ENCODE peak calls at places on chromosomes 1 and 21, in four cellular contexts. O is stomach, D is heart left ventricle, E is aorta. F is an unnamed sample. For H3K9me3, the result is how much of the 10 kb centered on the place peaks cover.

GRCh38 chr1:183363967-183364366 is 54.2 kb downstream of the NMNAT2 start:
- DNase-seq in O (no peak), E (no peak), D (no peak), F (no peak)

GRCh38 chr1:19310720-19311502 is 1.0 kb downstream of the AKR7A2 start:
- DNase-seq in D (no peak), O (no peak), E (no peak), F (no peak)

GRCh38 chr1:24779689-24780464 is 34.6 kb downstream of the CLIC4 start:
- DNase-seq in D (no peak), O (no peak), E (no peak), F (no peak)

GRCh38 chr1:22689505-22689904 is 21.1 kb upstream of the EPHB2 start:
- DNase-seq in D (no peak), O (no peak), E (no peak), F (no peak)

GRCh38 chr1:77459881-77460280 is 178.1 kb downstream of the AK5 start:
- DNase-seq in D (no peak), E (no peak), O (no peak), F (no peak)

GRCh38 chr1:109876617-109877319 is 33.9 kb upstream of the CSF1 start:
- DNase-seq in E (no peak), O (no peak), D (no peak), F (no peak)

GRCh38 chr1:193700710-193701355 is 514.4 kb upstream of the B3GALT2 start:
- DNase-seq in O (no peak), D (no peak), E (no peak), F (no peak)

GRCh38 chr1:107739183-107739582 is 225.8 kb downstream of the VAV3 start:
- DNase-seq in O (no peak), E (no peak), D (no peak), F (no peak)

GRCh38 chr1:1540015-1540816 is at the start of gene TMEM240:
- DNase-seq in D (peak), O (peak), E (peak), F (peak)

GRCh38 chr1:201094829-201095228 is 17.4 kb downstream of the CACNA1S start:
- DNase-seq in E (no peak), O (no peak), D (no peak), F (no peak)

GRCh38 chr21:23968722-23969647 is 1638.3 kb downstream of the MRPL39 start:
- DNase-seq in D (no peak), E (no peak), O (peak), F (no peak)

GRCh38 chr1:84947536-84948410 is 49.1 kb downstream of the MCOLN2 start:
- DNase-seq in D (no peak), O (no peak), E (no peak), F (no peak)

GRCh38 chr1:236288620-236288976 is 6.8 kb upstream of the ERO1B start:
- DNase-seq in E (no peak), O (no peak), D (no peak), F (no peak)

GRCh38 chr1:171220551-171221175 is 27.6 kb upstream of the FMO1 start:
- DNase-seq in O (no peak), D (peak), E (no peak), F (no peak)

GRCh38 chr1:91121366-91121765 is 99.5 kb upstream of the ZNF644 start:
- DNase-seq in D (no peak), E (no peak), O (no peak), F (no peak)

GRCh38 chr1:115302390-115302961 is 35.6 kb downstream of the NGF start:
- DNase-seq in O (no peak), E (no peak), D (no peak), F (no peak)

GRCh38 chr1:32759997-32760623 is 57.0 kb downstream of the YARS1 start:
- DNase-seq in O (peak), E (no peak), D (no peak), F (peak)

GRCh38 chr1:158028956-158029355 is 35.5 kb downstream of the KIRREL1 start:
- DNase-seq in D (no peak), O (no peak), E (no peak), F (no peak)

GRCh38 chr1:79839882-79840281 is 833.4 kb upstream of the ADGRL4 start:
- DNase-seq in O (no peak), D (no peak), E (no peak), F (no peak)
- H3K9me3 ChIP-seq in O (under half), D (under half), E (under half), F (under half)

DNA sequence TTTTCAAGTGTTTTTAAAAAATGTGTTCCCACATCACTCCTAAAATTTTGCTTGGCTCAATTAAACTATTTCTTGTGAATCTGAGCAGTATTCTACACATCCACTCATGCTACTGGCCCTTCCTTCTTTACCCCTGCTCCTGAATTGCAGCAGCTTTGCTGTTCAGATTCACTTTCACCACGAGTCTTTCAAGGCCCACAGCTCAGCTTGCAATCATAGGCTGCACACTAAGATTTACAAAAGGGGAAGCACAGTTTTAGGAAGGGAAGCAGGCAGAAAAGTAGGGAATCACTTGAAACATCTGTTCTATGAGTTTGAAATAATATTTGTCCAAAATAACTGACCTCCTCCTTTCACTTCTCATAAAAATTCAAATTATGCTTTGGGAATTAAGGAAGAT is 70.9 kb upstream of the EDEM3 start:
- DNase-seq in E (no peak), O (no peak), D (no peak), F (no peak)
- H3K27ac ChIP-seq in E (peak), O (peak), D (peak), F (no peak)

DNA sequence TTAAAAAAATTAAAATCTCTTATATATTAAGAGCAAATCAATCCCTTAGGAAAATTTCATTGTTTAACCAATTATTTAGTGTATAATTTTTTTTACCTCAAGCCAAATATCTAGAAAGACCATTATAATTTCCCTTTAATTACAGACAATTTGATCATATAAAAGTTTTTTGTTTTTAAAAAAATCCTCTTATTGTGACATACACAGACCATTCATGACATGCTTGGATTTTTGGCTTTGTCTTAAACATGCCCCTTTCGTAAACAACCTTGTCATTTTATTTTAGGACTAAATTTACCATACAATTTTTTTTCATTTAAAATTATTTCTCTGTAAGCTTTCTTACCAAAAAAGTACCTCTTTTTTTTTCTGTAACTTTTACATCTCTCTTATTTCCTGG is 14.2 kb upstream of the CYP4B1 start:
- DNase-seq in E (no peak), O (no peak), D (no peak), F (no peak)
- H3K9me3 ChIP-seq in E (under half), O (under half), D (under half), F (under half)

GRCh38 chr1:40050863-40051262 is 10.3 kb downstream of the CAP1 start:
- DNase-seq in O (no peak), D (no peak), E (no peak), F (no peak)
- H3K27ac ChIP-seq in O (no peak), D (no peak), E (no peak), F (no peak)

DNA sequence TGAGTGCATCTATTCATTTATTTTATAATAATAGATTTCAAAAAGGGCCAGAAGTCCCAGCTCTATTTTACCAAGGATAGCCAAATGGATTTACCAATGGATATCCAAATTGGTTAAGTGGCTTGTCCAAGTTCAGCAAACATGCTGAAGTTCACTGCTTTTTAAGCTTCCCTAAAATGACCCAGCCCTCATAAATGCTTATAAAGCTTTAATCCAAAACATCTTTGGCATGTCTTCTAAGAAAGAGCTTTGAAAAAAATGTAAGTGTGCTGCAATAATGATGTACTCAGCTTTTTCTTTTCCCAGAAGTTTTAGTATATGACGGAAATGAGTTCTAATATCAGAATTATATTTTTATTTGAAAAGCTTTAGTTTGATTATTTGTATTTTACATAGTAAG is 451.4 kb upstream of the ADAMTS5 start:
- DNase-seq in O (no peak), E (no peak), D (no peak), F (no peak)
- H3K9me3 ChIP-seq in O (under half), E (under half), D (under half), F (under half)

GRCh38 chr1:154155282-154155681 is 409 bp upstream of the NUP210L start:
- DNase-seq in O (no peak), E (peak), D (peak), F (no peak)

GRCh38 chr1:154158307-154159125 is 3.6 kb upstream of the NUP210L start:
- DNase-seq in E (no peak), D (no peak), O (no peak), F (no peak)

GRCh38 chr1:154154534-154155181 is at the start of gene NUP210L:
- DNase-seq in D (peak), O (no peak), E (peak), F (peak)

GRCh38 chr1:154157520-154158306 is 2.8 kb upstream of the NUP210L start:
- DNase-seq in O (peak), D (no peak), E (no peak), F (no peak)

GRCh38 chr1:154159554-154159953 is 4.7 kb upstream of the NUP210L start:
- DNase-seq in D (no peak), O (no peak), E (no peak), F (no peak)
- H3K27ac ChIP-seq in D (no peak), O (no peak), E (no peak), F (no peak)

DNA sequence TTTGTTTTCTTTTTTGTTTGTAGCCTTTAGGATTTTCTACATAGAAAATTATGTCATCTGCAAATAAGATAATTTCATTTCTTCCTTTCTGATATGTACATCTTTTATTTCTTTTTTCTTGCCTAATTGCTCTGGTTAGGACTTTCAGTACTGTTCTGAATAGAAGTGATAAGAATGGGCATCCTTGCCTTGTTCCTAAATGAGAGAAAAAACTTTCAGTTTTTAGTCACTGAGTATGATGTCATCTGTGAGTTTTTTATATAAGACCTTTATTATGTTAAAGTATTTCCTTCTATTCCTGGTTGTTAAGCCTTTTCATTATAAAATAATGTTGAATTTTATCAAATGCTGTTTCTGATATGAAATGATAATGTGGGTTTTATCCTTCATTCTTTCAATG is 76.0 kb upstream of the SLC35F3 start:
- DNase-seq in D (no peak), E (no peak), O (no peak), F (no peak)
- H3K9me3 ChIP-seq in D (under half), E (under half), O (under half), F (under half)

GRCh38 chr1:156895927-156896326 is 2.4 kb downstream of the PEAR1 start:
- DNase-seq in D (no peak), O (no peak), E (no peak), F (no peak)
- H3K27ac ChIP-seq in D (peak), O (peak), E (no peak), F (no peak)

GRCh38 chr1:44822131-44822701 is 13.9 kb downstream of the BTBD19 start:
- DNase-seq in O (no peak), E (peak), D (no peak), F (no peak)
- H3K9me3 ChIP-seq in O (under half), E (under half), D (under half), F (under half)

F was measured in upper lobe of right lung.